ENCODE peak calls at places on chromosome 9, in six cellular contexts. Q is GM12878; W is Panc1; H is T-cell; D is activated naive CD8-positive, alpha-beta T cell treated with anti-CD3 and anti-CD28 coated beads, Interleukin-2, amount 50 U/mL, for 24 hours; T is aorta. L is an unnamed sample.

GRCh38 chr9:125586173-125586512 is 120.9 kb downstream of the MAPKAP1 start:
- ATAC-seq in T (no peak), Q (no peak), D (no peak), W (no peak), H (no peak), L (no peak)

GRCh38 chr9:92807757-92808725 is 43.4 kb upstream of the BICD2 start:
- ATAC-seq in D (peak), H (peak), W (peak), T (peak), Q (peak), L (peak)

GRCh38 chr9:90029996-90030395 is 425.2 kb downstream of the GADD45G start:
- ATAC-seq in H (no peak), W (peak), D (no peak), T (no peak), Q (no peak), L (no peak)

GRCh38 chr9:112125961-112126388 is 49.1 kb downstream of the SUSD1 start:
- ATAC-seq in T (no peak), W (no peak), Q (no peak), D (no peak), H (no peak), L (no peak)

GRCh38 chr9:12775963-12776774 is 1.3 kb downstream of the LURAP1L start:
- ATAC-seq in D (no peak), H (peak), T (peak), W (peak), Q (peak), L (no peak)

GRCh38 chr9:121764371-121764730 is 112.9 kb downstream of the DAB2IP start:
- ATAC-seq in T (no peak), W (no peak), D (no peak), Q (no peak), H (no peak), L (no peak)

GRCh38 chr9:97470076-97470475 is 31.4 kb upstream of the TMOD1 start:
- ATAC-seq in Q (peak), H (no peak), W (no peak), T (no peak), D (no peak), L (no peak)

GRCh38 chr9:129163753-129164152 is 14.3 kb downstream of the IER5L start:
- ATAC-seq in H (no peak), Q (no peak), D (peak), T (peak), W (no peak), L (no peak)

GRCh38 chr9:120574473-120574872 is 5.5 kb downstream of the CDK5RAP2 start:
- ATAC-seq in W (no peak), D (no peak), H (no peak), Q (peak), T (no peak), L (no peak)

GRCh38 chr9:121852646-121853616 is 201.5 kb downstream of the DAB2IP start:
- ATAC-seq in Q (no peak), D (peak), T (peak), W (no peak), H (no peak), L (no peak)

GRCh38 chr9:92097997-92098482 is 17.2 kb downstream of the SPTLC1 start:
- ATAC-seq in Q (peak), W (peak), H (no peak), T (no peak), D (no peak), L (no peak)

GRCh38 chr9:33233659-33234335 is 6.2 kb upstream of the SPINK4 start:
- ATAC-seq in Q (no peak), H (no peak), D (peak), W (no peak), T (no peak), L (no peak)

GRCh38 chr9:89603629-89604462 is 966 bp upstream of the GADD45G start:
- ATAC-seq in T (peak), H (no peak), D (no peak), W (peak), Q (peak), L (no peak)

GRCh38 chr9:32705059-32705458 is 69.6 kb upstream of the TAF1L start:
- ATAC-seq in W (no peak), Q (no peak), D (no peak), T (no peak), H (no peak), L (no peak)

GRCh38 chr9:98783518-98784226 is 12.7 kb downstream of the ANKS6 start:
- ATAC-seq in Q (no peak), W (no peak), H (no peak), T (no peak), D (no peak), L (no peak)

GRCh38 chr9:75432386-75432785 is 344.1 kb downstream of the OSTF1 start:
- ATAC-seq in D (no peak), T (peak), W (no peak), Q (no peak), H (no peak), L (no peak)

GRCh38 chr9:72441296-72442211 is 76.5 kb upstream of the ZFAND5 start:
- ATAC-seq in D (no peak), H (no peak), T (no peak), W (no peak), Q (no peak), L (no peak)

L was measured in activated CD4-positive, CD25-positive, alpha-beta regulatory T cell treated with anti-CD3 and anti-CD28 coated beads, Interleukin-2, amount 50 U/mL, for 24 hours.